ENCODE peak calls at places on chromosomes 4 and X, in six cellular contexts. One of them, this sample, is unnamed.
A peak's percentile ranks its signal among the peaks of the same experiment; 100 is the strongest.

GRCh38 chr4:169254546-169254983 is 16.2 kb downstream of the SH3RF1 start:
- DNase-seq in endothelial cell: no peak
- DNase-seq in fibroblast of the aortic adventitia: peak; percentile 94
- DNase-seq in nephron progenitor cell: no peak
- DNase-seq in cardiac muscle cell: peak; percentile 89
- DNase-seq in transverse colon: no peak
- DNase-seq in this sample: no peak

GRCh38 chrX:85922821-85923220 is 124.5 kb downstream of the CHM start:
- DNase-seq in nephron progenitor cell: no peak
- DNase-seq in endothelial cell: no peak
- DNase-seq in fibroblast of the aortic adventitia: peak; percentile 48
- DNase-seq in transverse colon: no peak
- DNase-seq in cardiac muscle cell: peak; percentile 40
- DNase-seq in this sample: no peak

GRCh38 chrX:47607091-47607490 is 12.6 kb downstream of the SYN1 start:
- DNase-seq in transverse colon: no peak
- DNase-seq in nephron progenitor cell: no peak
- DNase-seq in cardiac muscle cell: peak; percentile 39
- DNase-seq in fibroblast of the aortic adventitia: peak; percentile 8
- DNase-seq in endothelial cell: no peak
- DNase-seq in this sample: no peak

GRCh38 chr4:40946652-40947051 is 196.9 kb downstream of the NSUN7 start:
- DNase-seq in transverse colon: no peak
- DNase-seq in endothelial cell: no peak
- DNase-seq in fibroblast of the aortic adventitia: no peak
- DNase-seq in cardiac muscle cell: no peak
- DNase-seq in nephron progenitor cell: no peak
- DNase-seq in this sample: no peak

GRCh38 chr4:113293043-113293560 is 243.6 kb downstream of the ANK2 start:
- DNase-seq in cardiac muscle cell: peak; percentile 67
- DNase-seq in endothelial cell: no peak
- DNase-seq in nephron progenitor cell: no peak
- DNase-seq in fibroblast of the aortic adventitia: peak; percentile 75
- DNase-seq in transverse colon: no peak
- DNase-seq in this sample: peak; percentile 3

GRCh38 chr4:53889335-53890084 is 174.9 kb downstream of the CHIC2 start:
- DNase-seq in fibroblast of the aortic adventitia: peak; percentile 77
- DNase-seq in nephron progenitor cell: no peak
- DNase-seq in cardiac muscle cell: peak; percentile 62
- DNase-seq in transverse colon: no peak
- DNase-seq in endothelial cell: no peak
- DNase-seq in this sample: no peak

GRCh38 chr4:28677808-28678207 is 1817.2 kb downstream of the STIM2 start:
- DNase-seq in transverse colon: no peak
- DNase-seq in fibroblast of the aortic adventitia: no peak
- DNase-seq in endothelial cell: no peak
- DNase-seq in cardiac muscle cell: no peak
- DNase-seq in nephron progenitor cell: no peak
- DNase-seq in this sample: no peak

GRCh38 chrX:104098151-104098808 is 14.0 kb upstream of the ZCCHC18 start:
- DNase-seq in fibroblast of the aortic adventitia: peak; percentile 86
- DNase-seq in cardiac muscle cell: peak; percentile 83
- DNase-seq in transverse colon: peak; percentile 58
- DNase-seq in endothelial cell: peak; percentile 38
- DNase-seq in nephron progenitor cell: peak; percentile 41
- DNase-seq in this sample: peak; percentile 61

GRCh38 chr4:141645611-141646340 is 9.4 kb downstream of the IL15 start:
- DNase-seq in transverse colon: no peak
- DNase-seq in cardiac muscle cell: peak; percentile 41
- DNase-seq in fibroblast of the aortic adventitia: peak; percentile 76
- DNase-seq in nephron progenitor cell: no peak
- DNase-seq in endothelial cell: no peak
- DNase-seq in this sample: no peak

GRCh38 chrX:53080628-53081580 is 1.3 kb upstream of the TSPYL2 start:
- DNase-seq in endothelial cell: no peak
- DNase-seq in cardiac muscle cell: peak; percentile 48
- DNase-seq in fibroblast of the aortic adventitia: peak; percentile 39
- DNase-seq in transverse colon: no peak
- DNase-seq in nephron progenitor cell: no peak
- DNase-seq in this sample: peak; percentile 60

GRCh38 chr4:159290321-159291030 is 187.6 kb downstream of the RAPGEF2 start:
- DNase-seq in endothelial cell: no peak
- DNase-seq in cardiac muscle cell: no peak
- DNase-seq in fibroblast of the aortic adventitia: no peak
- DNase-seq in nephron progenitor cell: no peak
- DNase-seq in transverse colon: no peak
- DNase-seq in this sample: no peak

GRCh38 chr4:159289682-159290081 is 186.8 kb downstream of the RAPGEF2 start:
- DNase-seq in nephron progenitor cell: no peak
- DNase-seq in endothelial cell: no peak
- DNase-seq in fibroblast of the aortic adventitia: no peak
- DNase-seq in cardiac muscle cell: no peak
- DNase-seq in transverse colon: no peak
- DNase-seq in this sample: no peak

GRCh38 chr4:159296061-159296460 is 193.2 kb downstream of the RAPGEF2 start:
- DNase-seq in cardiac muscle cell: no peak
- DNase-seq in endothelial cell: no peak
- DNase-seq in fibroblast of the aortic adventitia: peak; percentile 41
- DNase-seq in transverse colon: no peak
- DNase-seq in nephron progenitor cell: no peak
- DNase-seq in this sample: no peak

GRCh38 chr4:159291176-159291575 is 188.3 kb downstream of the RAPGEF2 start:
- DNase-seq in fibroblast of the aortic adventitia: no peak
- DNase-seq in nephron progenitor cell: no peak
- DNase-seq in cardiac muscle cell: no peak
- DNase-seq in endothelial cell: no peak
- DNase-seq in transverse colon: no peak
- DNase-seq in this sample: no peak

GRCh38 chr4:159292137-159292896 is 189.4 kb downstream of the RAPGEF2 start:
- DNase-seq in fibroblast of the aortic adventitia: no peak
- DNase-seq in transverse colon: no peak
- DNase-seq in cardiac muscle cell: no peak
- DNase-seq in nephron progenitor cell: no peak
- DNase-seq in endothelial cell: no peak
- DNase-seq in this sample: no peak
- TF ChIP-seq CTCF in fibroblast of the aortic adventitia: no peak
- TF ChIP-seq CTCF in transverse colon: no peak
- TF ChIP-seq CTCF in cardiac muscle cell: no peak
- TF ChIP-seq CTCF in nephron progenitor cell: no peak
- TF ChIP-seq CTCF in endothelial cell: no peak
- TF ChIP-seq CTCF in this sample: no peak

GRCh38 chrX:138191998-138192397 is 519.5 kb downstream of the FGF13 start:
- DNase-seq in transverse colon: no peak
- DNase-seq in cardiac muscle cell: peak; percentile 1
- DNase-seq in nephron progenitor cell: peak; percentile 41
- DNase-seq in endothelial cell: peak; percentile 28
- DNase-seq in fibroblast of the aortic adventitia: peak; percentile 13
- DNase-seq in this sample: peak; percentile 12
- TF ChIP-seq CTCF in transverse colon: no peak
- TF ChIP-seq CTCF in cardiac muscle cell: no peak
- TF ChIP-seq CTCF in nephron progenitor cell: peak; percentile 62
- TF ChIP-seq CTCF in endothelial cell: no peak
- TF ChIP-seq CTCF in fibroblast of the aortic adventitia: peak; percentile 44
- TF ChIP-seq CTCF in this sample: no peak

DNA sequence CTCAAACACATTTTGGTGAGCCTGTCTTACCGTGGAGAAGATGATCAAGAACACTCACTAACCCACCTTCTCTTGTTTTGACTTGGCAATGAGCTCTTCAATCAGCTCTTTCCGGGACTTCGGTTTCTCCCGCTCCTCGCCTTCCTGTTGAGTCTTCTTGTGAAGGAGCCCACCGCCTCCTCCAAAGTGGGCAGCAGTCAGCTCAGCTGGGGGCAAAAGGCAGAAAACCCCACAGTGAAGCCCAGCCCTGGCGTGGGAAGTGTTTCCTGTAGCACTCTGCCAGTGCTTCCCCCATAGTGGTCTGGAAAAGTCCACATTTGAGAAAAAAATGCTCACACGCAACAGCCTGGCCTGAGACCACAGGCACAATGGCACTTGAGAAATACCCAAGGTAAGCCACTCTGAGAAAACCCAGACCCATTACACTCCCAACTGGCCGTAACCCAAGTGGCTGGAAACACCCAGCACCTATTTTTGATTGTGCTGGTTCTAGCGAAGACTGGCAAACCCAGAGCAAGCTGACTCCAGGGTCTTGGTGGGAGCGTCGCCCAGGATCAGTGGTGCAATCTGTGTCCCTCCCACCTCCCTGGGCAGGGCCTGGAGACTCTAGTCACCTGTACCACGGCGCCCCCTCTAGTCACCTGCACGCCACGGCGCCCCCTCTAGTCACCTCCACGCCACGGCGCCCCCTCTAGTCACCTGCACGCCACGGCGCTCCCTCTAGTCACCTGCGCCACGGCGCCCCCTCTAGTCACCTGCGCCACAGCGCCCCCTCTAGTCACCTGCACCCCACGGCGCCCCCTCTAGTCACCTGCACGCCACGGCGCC is 8.6 kb downstream of the NOP14 start:
- DNase-seq in endothelial cell: no peak
- DNase-seq in nephron progenitor cell: no peak
- DNase-seq in transverse colon: no peak
- DNase-seq in fibroblast of the aortic adventitia: no peak
- DNase-seq in cardiac muscle cell: no peak
- DNase-seq in this sample: peak; percentile 87
- TF ChIP-seq CTCF in endothelial cell: peak; percentile 65
- TF ChIP-seq CTCF in nephron progenitor cell: no peak
- TF ChIP-seq CTCF in transverse colon: no peak
- TF ChIP-seq CTCF in fibroblast of the aortic adventitia: no peak
- TF ChIP-seq CTCF in cardiac muscle cell: no peak
- TF ChIP-seq CTCF in this sample: no peak

DNA sequence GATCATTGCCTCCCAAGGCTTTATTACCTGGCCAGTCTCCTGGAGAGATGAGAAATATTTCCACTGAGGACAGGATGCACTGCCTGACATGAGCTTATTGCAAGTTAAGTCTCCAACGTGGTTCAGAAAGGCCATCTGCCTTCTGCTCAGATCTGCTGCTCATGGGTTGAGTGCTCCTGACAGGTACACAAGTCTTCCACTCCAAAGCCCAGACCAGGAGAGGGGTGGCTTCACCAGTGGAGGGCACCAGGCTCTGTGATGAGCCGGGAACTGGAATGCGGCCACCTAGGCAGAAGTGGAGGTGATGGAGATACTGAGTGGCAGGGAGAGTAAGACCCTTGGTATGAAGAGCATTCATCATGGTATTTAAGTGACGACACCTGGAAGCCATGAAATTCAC is 79.5 kb upstream of the IRF2 start:
- DNase-seq in endothelial cell: no peak
- DNase-seq in transverse colon: no peak
- DNase-seq in cardiac muscle cell: no peak
- DNase-seq in nephron progenitor cell: no peak
- DNase-seq in fibroblast of the aortic adventitia: no peak
- DNase-seq in this sample: no peak
- TF ChIP-seq CTCF in endothelial cell: no peak
- TF ChIP-seq CTCF in transverse colon: no peak
- TF ChIP-seq CTCF in cardiac muscle cell: no peak
- TF ChIP-seq CTCF in nephron progenitor cell: no peak
- TF ChIP-seq CTCF in fibroblast of the aortic adventitia: no peak
- TF ChIP-seq CTCF in this sample: no peak

DNA sequence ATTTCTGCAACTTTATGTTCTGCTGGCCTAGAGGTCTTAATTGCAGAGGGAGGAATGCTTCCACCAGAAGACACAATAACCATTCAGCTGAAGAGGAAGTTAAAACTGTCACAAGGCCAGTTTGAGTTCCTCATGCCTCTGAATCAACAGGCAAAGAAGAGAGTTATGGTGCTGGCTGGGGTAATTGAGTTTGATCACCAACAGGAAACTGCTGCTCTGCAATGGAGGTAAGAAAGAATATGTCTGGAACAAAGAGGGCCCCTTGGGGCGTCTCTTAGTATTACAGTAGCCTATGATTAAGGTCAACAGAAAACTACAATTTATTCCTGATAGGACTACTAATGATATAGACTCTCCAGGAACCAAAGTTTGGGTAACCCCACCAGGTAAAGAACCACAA is 744.0 kb downstream of the FSTL5 start:
- DNase-seq in nephron progenitor cell: no peak
- DNase-seq in fibroblast of the aortic adventitia: no peak
- DNase-seq in cardiac muscle cell: no peak
- DNase-seq in endothelial cell: peak; percentile 46
- DNase-seq in transverse colon: no peak
- DNase-seq in this sample: no peak
- TF ChIP-seq CTCF in nephron progenitor cell: peak; percentile 13
- TF ChIP-seq CTCF in fibroblast of the aortic adventitia: no peak
- TF ChIP-seq CTCF in cardiac muscle cell: no peak
- TF ChIP-seq CTCF in endothelial cell: peak; percentile 66
- TF ChIP-seq CTCF in transverse colon: no peak
- TF ChIP-seq CTCF in this sample: no peak

DNA sequence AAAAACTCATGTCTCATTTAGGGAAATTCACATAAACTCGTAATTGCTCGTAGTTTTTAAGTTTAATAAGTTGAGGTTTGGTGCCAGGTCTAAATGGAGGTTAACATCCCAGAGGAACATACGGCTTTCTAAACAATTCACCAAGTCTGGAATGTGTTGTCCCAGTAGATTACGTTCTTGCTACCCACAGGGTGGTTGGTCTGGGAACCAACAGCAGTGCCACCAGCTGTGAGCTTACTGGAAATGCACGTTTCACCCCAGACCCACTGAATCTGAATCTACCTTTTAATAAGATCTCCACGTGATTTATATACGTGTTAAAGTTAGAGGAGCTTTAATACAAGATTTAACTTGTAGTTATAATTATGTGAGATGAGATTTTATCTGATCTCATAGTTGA is 134.3 kb downstream of the BMPR1B start:
- DNase-seq in endothelial cell: no peak
- DNase-seq in cardiac muscle cell: no peak
- DNase-seq in nephron progenitor cell: no peak
- DNase-seq in transverse colon: no peak
- DNase-seq in fibroblast of the aortic adventitia: no peak
- DNase-seq in this sample: no peak
- TF ChIP-seq CTCF in endothelial cell: no peak
- TF ChIP-seq CTCF in cardiac muscle cell: no peak
- TF ChIP-seq CTCF in nephron progenitor cell: no peak
- TF ChIP-seq CTCF in transverse colon: no peak
- TF ChIP-seq CTCF in fibroblast of the aortic adventitia: no peak
- TF ChIP-seq CTCF in this sample: no peak

DNA sequence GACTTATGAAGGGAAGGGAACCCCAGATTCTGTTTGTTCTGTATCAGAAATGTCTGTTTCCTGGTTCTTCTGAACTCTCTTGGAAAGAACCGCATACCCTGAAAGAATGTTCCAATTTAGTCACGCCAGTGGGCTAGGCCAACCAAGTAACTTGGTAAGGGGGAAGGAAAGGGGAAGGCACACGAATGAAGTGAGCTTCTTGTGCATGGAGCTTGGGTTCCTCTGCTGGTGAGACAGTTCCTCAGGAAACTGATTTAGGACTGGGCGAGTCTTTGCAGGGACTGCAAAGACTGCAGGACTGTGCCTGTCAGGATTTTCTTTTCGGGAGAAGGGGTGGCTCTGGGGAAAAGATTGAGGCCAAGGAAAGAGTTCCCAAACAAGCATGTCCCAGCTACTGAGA is 35.6 kb downstream of the FRMPD3 start:
- DNase-seq in fibroblast of the aortic adventitia: peak; percentile 22
- DNase-seq in transverse colon: no peak
- DNase-seq in cardiac muscle cell: peak; percentile 1
- DNase-seq in endothelial cell: no peak
- DNase-seq in nephron progenitor cell: no peak
- DNase-seq in this sample: no peak
- TF ChIP-seq CTCF in fibroblast of the aortic adventitia: peak; percentile 18
- TF ChIP-seq CTCF in transverse colon: no peak
- TF ChIP-seq CTCF in cardiac muscle cell: no peak
- TF ChIP-seq CTCF in endothelial cell: no peak
- TF ChIP-seq CTCF in nephron progenitor cell: no peak
- TF ChIP-seq CTCF in this sample: no peak

GRCh38 chrX:9526965-9527364 is 62.1 kb downstream of the TBL1X start:
- DNase-seq in endothelial cell: no peak
- DNase-seq in cardiac muscle cell: no peak
- DNase-seq in transverse colon: no peak
- DNase-seq in fibroblast of the aortic adventitia: no peak
- DNase-seq in nephron progenitor cell: no peak
- DNase-seq in this sample: no peak
- TF ChIP-seq CTCF in endothelial cell: no peak
- TF ChIP-seq CTCF in cardiac muscle cell: no peak
- TF ChIP-seq CTCF in transverse colon: no peak
- TF ChIP-seq CTCF in fibroblast of the aortic adventitia: no peak
- TF ChIP-seq CTCF in nephron progenitor cell: no peak
- TF ChIP-seq CTCF in this sample: no peak